ENCODE peak calls at places on chromosomes 16 and 17, in four cellular contexts. Q, Y, R and L are unnamed samples.

GRCh38 chr16:82699262-82699661 is 72.5 kb downstream of the CDH13 start:
- DNase-seq in Q (no peak), Y (no peak), R (no peak), L (no peak)

GRCh38 chr17:55567240-55568216 is 56.3 kb upstream of the SMIM36 start:
- DNase-seq in R (no peak), Q (no peak), Y (no peak), L (no peak)

GRCh38 chr16:19281246-19281645 is 4.3 kb upstream of the CLEC19A start:
- DNase-seq in R (no peak), Q (no peak), Y (no peak), L (no peak)

GRCh38 chr16:11401161-11402050 is 56.1 kb downstream of the RMI2 start:
- DNase-seq in R (no peak), Q (no peak), Y (no peak), L (no peak)

GRCh38 chr17:19508327-19508867 is 25.3 kb upstream of the SLC47A1 start:
- DNase-seq in Q (no peak), R (no peak), Y (no peak), L (peak; percentile 27)

GRCh38 chr16:27756206-27756970 is 206.4 kb downstream of the KATNIP start:
- DNase-seq in R (no peak), Y (no peak), Q (no peak), L (no peak)

GRCh38 chr16:35365675-35366074 is 1906.3 kb downstream of the TP53TG3F start:
- DNase-seq in Q (no peak), Y (no peak), R (no peak), L (no peak)

GRCh38 chr17:68627956-68628355 is 26.8 kb upstream of the FAM20A start:
- DNase-seq in R (no peak), Y (no peak), Q (no peak), L (no peak)

GRCh38 chr17:68004201-68004600 is 7.9 kb upstream of the C17orf58 start:
- DNase-seq in Y (no peak), R (no peak), Q (no peak), L (no peak)

GRCh38 chr17:51479303-51479702 is 219.0 kb downstream of the UTP18 start:
- DNase-seq in Y (no peak), R (no peak), Q (no peak), L (no peak)

GRCh38 chr17:20189322-20189721 is 180.2 kb downstream of the SPECC1 start:
- DNase-seq in Q (no peak), R (no peak), Y (peak; percentile 25), L (no peak)

GRCh38 chr16:31474173-31474714 is 2.3 kb downstream of the TGFB1I1 start:
- DNase-seq in R (peak; percentile 91), Y (no peak), Q (peak; percentile 39), L (no peak)

GRCh38 chr17:36095992-36096391 is 6.0 kb upstream of the CCL3 start:
- DNase-seq in R (no peak), Q (no peak), Y (no peak), L (no peak)

GRCh38 chr16:81601008-81601428 is 156.4 kb downstream of the CMIP start:
- DNase-seq in Q (no peak), Y (no peak), R (peak; percentile 54), L (no peak)

GRCh38 chr16:4908854-4909401 is 28.0 kb downstream of the PPL start:
- DNase-seq in Y (no peak), R (no peak), Q (no peak), L (no peak)

GRCh38 chr16:9370071-9370491 is 278.6 kb downstream of the HAPSTR1 start:
- DNase-seq in Q (no peak), Y (no peak), R (no peak), L (no peak)

GRCh38 chr16:53732296-53732929 is 28.5 kb downstream of the FTO start:
- DNase-seq in Y (no peak), R (peak; percentile 31), Q (no peak), L (no peak)

GRCh38 chr17:57489321-57489720 is 233.0 kb downstream of the MSI2 start:
- DNase-seq in Q (no peak), R (no peak), Y (no peak), L (no peak)

GRCh38 chr17:410674-411401 is 58.2 kb upstream of the RPH3AL start:
- DNase-seq in R (peak; percentile 36), Y (no peak), Q (no peak), L (peak; percentile 60)

GRCh38 chr17:14997290-14997689 is 267.8 kb downstream of the PMP22 start:
- DNase-seq in Q (no peak), Y (no peak), R (no peak), L (no peak)

GRCh38 chr17:36534881-36535668 is at the start of gene PIGW:
- DNase-seq in R (peak; percentile 87), Y (peak; percentile 81), Q (peak; percentile 63), L (peak; percentile 81)

GRCh38 chr17:43453331-43453812 is 30.4 kb upstream of the DHX8 start:
- DNase-seq in R (no peak), Q (no peak), Y (no peak), L (no peak)

GRCh38 chr16:73616186-73616585 is 568.3 kb upstream of the ZFHX3 start:
- DNase-seq in R (peak; percentile 3), Q (no peak), Y (no peak), L (no peak)

GRCh38 chr17:57892820-57893595 is 43.2 kb upstream of the MRPS23 start:
- DNase-seq in R (peak; percentile 100), Q (peak; percentile 86), Y (peak; percentile 73), L (peak; percentile 23)

GRCh38 chr16:22001591-22001990 is 675 bp upstream of the PDZD9 start:
- DNase-seq in Y (no peak), Q (peak; percentile 13), R (peak; percentile 46), L (no peak)

GRCh38 chr16:81485824-81486554 is 41.4 kb downstream of the CMIP start:
- DNase-seq in Q (no peak), R (peak; percentile 45), Y (no peak), L (no peak)

GRCh38 chr17:15279011-15279477 is 13.9 kb upstream of the PMP22 start:
- DNase-seq in Q (peak; percentile 78), R (peak; percentile 89), Y (no peak), L (no peak)

GRCh38 chr16:31712064-31712540 is 161.5 kb upstream of the ZNF267 start:
- DNase-seq in Y (no peak), R (no peak), Q (no peak), L (no peak)

GRCh38 chr16:54031107-54031760 is 255.4 kb downstream of the IRX3 start:
- DNase-seq in Y (no peak), R (peak; percentile 34), Q (no peak), L (no peak)

GRCh38 chr17:27669136-27669535 is 38.1 kb downstream of the LGALS9 start:
- DNase-seq in R (no peak), Q (no peak), Y (no peak), L (no peak)

DNA sequence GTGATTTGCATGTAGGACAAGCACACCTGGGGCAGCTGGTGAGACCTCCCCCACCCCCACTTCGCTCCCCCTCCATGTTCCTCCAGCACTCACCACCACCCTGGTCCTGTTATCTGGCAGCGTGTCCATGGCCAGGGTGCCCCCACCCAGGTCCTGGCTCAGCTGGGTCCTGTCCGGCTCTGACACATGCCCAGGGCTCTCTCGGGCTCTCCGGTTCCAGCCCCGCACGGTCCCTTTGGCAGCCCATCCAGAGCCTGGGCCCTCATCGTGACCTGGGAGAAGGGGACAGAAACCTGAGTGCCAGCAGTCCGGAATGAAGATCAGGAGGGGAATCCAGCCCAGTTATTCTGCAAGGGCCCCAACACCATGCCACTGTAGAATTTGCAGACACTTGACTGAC is 11.9 kb downstream of the PLXDC1 start:
- DNase-seq in Q (no peak), R (no peak), Y (no peak), L (no peak)
- TF ChIP-seq CTCF in Q (no peak), R (no peak), Y (no peak), L (no peak)

GRCh38 chr17:75855310-75856061 is at the start of gene WBP2:
- DNase-seq in R (peak; percentile 100), Y (peak; percentile 95), Q (peak; percentile 99), L (peak; percentile 92)
- TF ChIP-seq CTCF in R (peak; percentile 12), Y (peak; percentile 60), Q (peak; percentile 22), L (peak; percentile 24)

DNA sequence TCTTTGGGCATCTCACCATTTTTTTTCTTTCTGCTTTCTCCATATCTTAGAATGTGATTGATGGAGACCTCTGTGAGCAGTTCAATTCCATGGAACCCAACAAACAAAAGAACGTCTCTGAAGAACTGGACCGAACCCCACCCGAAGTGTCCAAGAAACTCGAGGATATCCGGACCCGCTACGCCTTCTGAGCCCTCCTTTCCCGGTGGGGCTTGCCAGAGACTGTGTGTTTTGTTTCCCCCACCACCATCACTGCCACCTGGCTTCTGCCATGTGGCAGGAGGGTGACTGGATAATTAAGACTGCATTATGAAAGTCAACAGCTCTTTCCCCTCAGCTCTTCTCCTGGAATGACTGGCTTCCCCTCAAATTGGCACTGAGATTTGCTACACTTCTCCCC is 48.0 kb downstream of the SF3B3 start:
- DNase-seq in Q (no peak), R (no peak), Y (no peak), L (no peak)
- TF ChIP-seq CTCF in Q (no peak), R (no peak), Y (no peak), L (no peak)

GRCh38 chr16:50645858-50646257 is 35.3 kb downstream of the SNX20 start:
- DNase-seq in Q (no peak), R (no peak), Y (no peak), L (no peak)

GRCh38 chr16:50646345-50646744 is 34.8 kb downstream of the SNX20 start:
- DNase-seq in Q (no peak), Y (no peak), R (no peak), L (no peak)

GRCh38 chr16:50643192-50643591 is 37.9 kb downstream of the SNX20 start:
- DNase-seq in Q (no peak), R (peak; percentile 6), Y (no peak), L (no peak)

GRCh38 chr16:50644245-50644644 is 36.9 kb downstream of the SNX20 start:
- DNase-seq in Q (no peak), Y (no peak), R (no peak), L (no peak)

GRCh38 chr16:50644730-50645129 is 36.4 kb downstream of the SNX20 start:
- DNase-seq in Y (no peak), Q (no peak), R (peak; percentile 76), L (no peak)
- TF ChIP-seq CTCF in Y (peak; percentile 44), Q (peak; percentile 11), R (peak; percentile 62), L (no peak)

GRCh38 chr17:81583589-81584337 is 31.6 kb upstream of the FAAP100 start:
- DNase-seq in R (no peak), Y (no peak), Q (no peak), L (no peak)

GRCh38 chr17:81581758-81582157 is 29.6 kb upstream of the FAAP100 start:
- DNase-seq in Q (no peak), R (no peak), Y (no peak), L (no peak)

GRCh38 chr17:81580481-81580880 is 28.3 kb upstream of the FAAP100 start:
- DNase-seq in Q (no peak), Y (no peak), R (no peak), L (no peak)

GRCh38 chr17:81582341-81582740 is 30.2 kb upstream of the FAAP100 start:
- DNase-seq in R (peak; percentile 43), Y (no peak), Q (no peak), L (no peak)

DNA sequence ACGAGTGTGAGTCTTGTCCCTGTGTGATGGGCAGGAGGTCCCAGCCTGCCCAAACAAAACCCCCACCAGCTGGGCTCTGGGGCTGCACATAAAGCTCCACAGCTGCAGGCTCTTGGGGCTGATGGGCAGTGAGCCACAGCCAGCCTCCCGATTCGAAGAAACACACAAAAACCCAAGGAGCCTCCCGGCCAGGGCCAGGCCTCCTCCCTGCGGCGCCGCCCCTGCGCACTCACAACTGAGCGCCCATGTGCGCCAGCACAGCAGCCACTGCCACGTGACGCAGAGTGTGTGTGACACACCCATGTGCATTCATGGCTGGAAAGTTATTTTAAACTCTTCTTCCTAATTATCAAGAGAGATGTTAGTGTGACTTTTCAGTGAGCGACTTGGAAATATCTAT is 30.6 kb upstream of the FAAP100 start:
- DNase-seq in R (no peak), Q (no peak), Y (no peak), L (no peak)
- TF ChIP-seq CTCF in R (no peak), Q (no peak), Y (no peak), L (no peak)